ENCODE peak calls at places on chromosomes 16 and 17, in six cellular contexts. One of them, this sample, is unnamed.

GRCh38 chr16:49440156-49441065 is 66.8 kb downstream of the C16orf78 start:
- DNase-seq in mesenchymal stem cell: no peak
- DNase-seq in mesendoderm: peak
- DNase-seq in IMR-90: no peak
- DNase-seq in H1: no peak
- DNase-seq in H9: no peak
- DNase-seq in this sample: no peak

GRCh38 chr17:71757956-71758355 is 362.9 kb upstream of the SOX9 start:
- DNase-seq in H9: no peak
- DNase-seq in IMR-90: no peak
- DNase-seq in H1: no peak
- DNase-seq in mesendoderm: no peak
- DNase-seq in mesenchymal stem cell: no peak
- DNase-seq in this sample: no peak

GRCh38 chr16:31453255-31454204 is 5.8 kb upstream of the ARMC5 start:
- DNase-seq in mesenchymal stem cell: peak
- DNase-seq in mesendoderm: peak
- DNase-seq in H1: no peak
- DNase-seq in IMR-90: peak
- DNase-seq in H9: peak
- DNase-seq in this sample: no peak

GRCh38 chr17:64216385-64217248 is 46.4 kb downstream of the TEX2 start:
- DNase-seq in H1: no peak
- DNase-seq in IMR-90: peak
- DNase-seq in mesendoderm: peak
- DNase-seq in H9: peak
- DNase-seq in mesenchymal stem cell: no peak
- DNase-seq in this sample: no peak

GRCh38 chr16:67169642-67170167 is 633 bp upstream of the NOL3 start:
- DNase-seq in mesenchymal stem cell: peak
- DNase-seq in H9: peak
- DNase-seq in mesendoderm: peak
- DNase-seq in H1: no peak
- DNase-seq in IMR-90: no peak
- DNase-seq in this sample: no peak

GRCh38 chr16:66335704-66336329 is 30.7 kb upstream of the CDH5 start:
- DNase-seq in H9: no peak
- DNase-seq in H1: no peak
- DNase-seq in mesenchymal stem cell: no peak
- DNase-seq in IMR-90: peak
- DNase-seq in mesendoderm: no peak
- DNase-seq in this sample: no peak

GRCh38 chr16:78137782-78138616 is 38.5 kb downstream of the WWOX start:
- DNase-seq in mesenchymal stem cell: no peak
- DNase-seq in H9: no peak
- DNase-seq in H1: no peak
- DNase-seq in IMR-90: no peak
- DNase-seq in mesendoderm: no peak
- DNase-seq in this sample: no peak

GRCh38 chr16:69406780-69407331 is 17.6 kb upstream of the CYB5B start:
- DNase-seq in IMR-90: no peak
- DNase-seq in mesenchymal stem cell: no peak
- DNase-seq in H1: no peak
- DNase-seq in mesendoderm: peak
- DNase-seq in H9: peak
- DNase-seq in this sample: no peak

GRCh38 chr17:82445542-82445941 is 5.0 kb downstream of the CYBC1 start:
- DNase-seq in IMR-90: no peak
- DNase-seq in H1: no peak
- DNase-seq in mesendoderm: no peak
- DNase-seq in mesenchymal stem cell: no peak
- DNase-seq in H9: no peak
- DNase-seq in this sample: no peak

GRCh38 chr16:10182186-10182683 is at the start of gene GRIN2A:
- DNase-seq in mesenchymal stem cell: peak
- DNase-seq in H9: no peak
- DNase-seq in H1: no peak
- DNase-seq in IMR-90: no peak
- DNase-seq in mesendoderm: peak
- DNase-seq in this sample: no peak

GRCh38 chr17:79007504-79008381 is 1.8 kb downstream of the CANT1 start:
- DNase-seq in IMR-90: no peak
- DNase-seq in H1: no peak
- DNase-seq in mesenchymal stem cell: no peak
- DNase-seq in mesendoderm: no peak
- DNase-seq in H9: no peak
- DNase-seq in this sample: no peak

GRCh38 chr16:57013268-57013667 is 23.9 kb downstream of the NLRC5 start:
- DNase-seq in mesenchymal stem cell: no peak
- DNase-seq in mesendoderm: no peak
- DNase-seq in IMR-90: peak
- DNase-seq in H1: no peak
- DNase-seq in H9: no peak
- DNase-seq in this sample: no peak

GRCh38 chr17:72506773-72507172 is 386.0 kb downstream of the SOX9 start:
- DNase-seq in mesendoderm: no peak
- DNase-seq in mesenchymal stem cell: no peak
- DNase-seq in IMR-90: no peak
- DNase-seq in H1: no peak
- DNase-seq in H9: no peak
- DNase-seq in this sample: no peak

GRCh38 chr17:27407916-27408846 is 48.1 kb upstream of the KSR1 start:
- DNase-seq in mesenchymal stem cell: peak
- DNase-seq in H1: no peak
- DNase-seq in H9: no peak
- DNase-seq in IMR-90: peak
- DNase-seq in mesendoderm: peak
- DNase-seq in this sample: no peak

GRCh38 chr16:85432606-85433005 is 180.5 kb upstream of the GSE1 start:
- DNase-seq in H9: no peak
- DNase-seq in mesenchymal stem cell: no peak
- DNase-seq in mesendoderm: no peak
- DNase-seq in IMR-90: no peak
- DNase-seq in H1: no peak
- DNase-seq in this sample: no peak

GRCh38 chr17:4818276-4818675 is 11.3 kb downstream of the PLD2 start:
- DNase-seq in H9: peak
- DNase-seq in IMR-90: no peak
- DNase-seq in H1: no peak
- DNase-seq in mesendoderm: no peak
- DNase-seq in mesenchymal stem cell: no peak
- DNase-seq in this sample: no peak

GRCh38 chr17:49690256-49690655 is 12.4 kb upstream of the SPOP start:
- DNase-seq in IMR-90: no peak
- DNase-seq in mesenchymal stem cell: no peak
- DNase-seq in mesendoderm: no peak
- DNase-seq in H9: no peak
- DNase-seq in H1: no peak
- DNase-seq in this sample: no peak

GRCh38 chr17:80970044-80970761 is 21.4 kb upstream of the CHMP6 start:
- DNase-seq in H9: peak
- DNase-seq in IMR-90: no peak
- DNase-seq in mesendoderm: peak
- DNase-seq in mesenchymal stem cell: no peak
- DNase-seq in H1: no peak
- DNase-seq in this sample: no peak

GRCh38 chr16:15650698-15651161 is 685 bp downstream of the NDE1 start:
- DNase-seq in mesenchymal stem cell: peak
- DNase-seq in IMR-90: peak
- DNase-seq in H9: peak
- DNase-seq in H1: no peak
- DNase-seq in mesendoderm: peak
- DNase-seq in this sample: peak

GRCh38 chr17:40617678-40618240 is 29.9 kb downstream of the SMARCE1 start:
- DNase-seq in H1: no peak
- DNase-seq in mesendoderm: peak
- DNase-seq in mesenchymal stem cell: no peak
- DNase-seq in IMR-90: no peak
- DNase-seq in H9: peak
- DNase-seq in this sample: no peak

GRCh38 chr16:58768145-58768544 is 34.0 kb upstream of the GOT2 start:
- DNase-seq in mesenchymal stem cell: no peak
- DNase-seq in IMR-90: no peak
- DNase-seq in H9: no peak
- DNase-seq in H1: no peak
- DNase-seq in mesendoderm: no peak
- DNase-seq in this sample: no peak

GRCh38 chr17:79866791-79867190 is 27.6 kb upstream of the CBX4 start:
- DNase-seq in H1: no peak
- DNase-seq in IMR-90: no peak
- DNase-seq in mesendoderm: no peak
- DNase-seq in mesenchymal stem cell: no peak
- DNase-seq in H9: no peak
- DNase-seq in this sample: no peak

GRCh38 chr17:82838386-82839063 is 1.3 kb downstream of the ZNF750 start:
- DNase-seq in H9: no peak
- DNase-seq in mesenchymal stem cell: peak
- DNase-seq in H1: no peak
- DNase-seq in IMR-90: peak
- DNase-seq in mesendoderm: no peak
- DNase-seq in this sample: no peak

GRCh38 chr17:20043034-20043433 is 33.9 kb downstream of the SPECC1 start:
- DNase-seq in IMR-90: no peak
- DNase-seq in mesendoderm: no peak
- DNase-seq in H1: no peak
- DNase-seq in H9: no peak
- DNase-seq in mesenchymal stem cell: no peak
- DNase-seq in this sample: no peak

GRCh38 chr16:30535777-30536190 is 1.1 kb upstream of the ZNF747 start:
- DNase-seq in mesendoderm: peak
- DNase-seq in H1: peak
- DNase-seq in H9: peak
- DNase-seq in IMR-90: peak
- DNase-seq in mesenchymal stem cell: peak
- DNase-seq in this sample: peak

GRCh38 chr17:55513885-55514590 is 2.8 kb upstream of the SMIM36 start:
- DNase-seq in mesenchymal stem cell: peak
- DNase-seq in IMR-90: peak
- DNase-seq in mesendoderm: peak
- DNase-seq in H9: peak
- DNase-seq in H1: peak
- DNase-seq in this sample: peak

DNA sequence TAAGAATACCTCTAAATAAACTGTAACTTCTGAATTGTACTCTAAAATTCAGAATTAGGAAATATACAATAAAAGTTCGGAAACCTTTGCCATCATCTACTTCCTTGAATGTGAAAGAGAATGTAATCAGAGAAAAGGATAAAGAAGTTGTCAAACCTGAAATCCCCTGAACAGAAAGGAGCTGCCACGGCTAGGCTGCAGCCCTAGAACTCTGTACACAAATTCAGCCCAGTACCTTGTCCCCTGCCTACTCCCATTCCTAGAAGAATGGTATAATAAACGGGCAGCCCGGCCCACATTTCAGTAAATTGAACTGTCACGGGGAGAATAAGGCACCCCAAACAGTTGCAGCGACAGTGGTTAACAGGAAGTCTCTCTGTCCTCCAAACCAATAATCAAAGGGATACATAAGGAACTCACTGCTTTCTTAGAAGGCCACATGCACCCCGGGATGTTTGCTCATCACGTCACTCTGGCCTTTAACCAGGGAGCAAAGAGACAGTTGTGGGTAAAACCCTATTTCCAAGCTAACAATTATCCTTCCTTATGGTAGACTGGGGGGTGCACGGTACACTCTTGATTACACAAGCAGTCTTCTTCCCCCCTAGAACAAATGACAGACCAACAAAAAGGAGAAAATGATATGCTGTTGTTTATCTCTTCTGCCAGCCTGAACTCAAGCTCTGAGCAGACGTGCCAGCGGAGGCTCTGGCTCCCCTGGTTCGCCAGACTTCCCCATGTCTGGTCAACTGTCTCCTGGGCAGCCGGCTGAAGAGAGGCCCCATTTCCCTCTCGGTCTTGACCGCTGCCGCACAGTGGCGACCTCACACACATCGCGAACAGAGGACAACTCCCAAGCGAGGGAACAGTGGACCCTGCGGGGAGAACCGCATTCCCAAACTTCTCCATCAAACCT is 24.5 kb upstream of the RFFL start:
- DNase-seq in IMR-90: peak
- DNase-seq in mesendoderm: no peak
- DNase-seq in H9: no peak
- DNase-seq in H1: no peak
- DNase-seq in mesenchymal stem cell: peak
- DNase-seq in this sample: no peak
- H4K8ac ChIP-seq in IMR-90: peak
- H4K8ac ChIP-seq in mesendoderm: no peak
- H4K8ac ChIP-seq in H9: no peak
- H4K8ac ChIP-seq in H1: no peak
- H4K8ac ChIP-seq in mesenchymal stem cell: peak
- H4K8ac ChIP-seq in this sample: no peak

GRCh38 chr17:17693253-17693954 is 12.1 kb downstream of the RAI1 start:
- DNase-seq in H1: no peak
- DNase-seq in mesendoderm: peak
- DNase-seq in IMR-90: no peak
- DNase-seq in mesenchymal stem cell: peak
- DNase-seq in H9: peak
- DNase-seq in this sample: no peak

GRCh38 chr17:17692353-17693252 is 11.3 kb downstream of the RAI1 start:
- DNase-seq in mesendoderm: no peak
- DNase-seq in H9: no peak
- DNase-seq in mesenchymal stem cell: no peak
- DNase-seq in H1: no peak
- DNase-seq in IMR-90: no peak
- DNase-seq in this sample: no peak

GRCh38 chr17:17693955-17694228 is 12.6 kb downstream of the RAI1 start:
- DNase-seq in H9: peak
- DNase-seq in IMR-90: no peak
- DNase-seq in H1: no peak
- DNase-seq in mesendoderm: peak
- DNase-seq in mesenchymal stem cell: no peak
- DNase-seq in this sample: no peak

GRCh38 chr17:17696075-17696474 is 14.8 kb downstream of the RAI1 start:
- DNase-seq in H1: no peak
- DNase-seq in mesendoderm: no peak
- DNase-seq in H9: no peak
- DNase-seq in IMR-90: no peak
- DNase-seq in mesenchymal stem cell: no peak
- DNase-seq in this sample: no peak

GRCh38 chr17:17694229-17695081 is 13.2 kb downstream of the RAI1 start:
- DNase-seq in mesendoderm: peak
- DNase-seq in H1: no peak
- DNase-seq in IMR-90: peak
- DNase-seq in H9: peak
- DNase-seq in mesenchymal stem cell: peak
- DNase-seq in this sample: no peak
- H4K8ac ChIP-seq in mesendoderm: no peak
- H4K8ac ChIP-seq in H1: peak
- H4K8ac ChIP-seq in IMR-90: peak
- H4K8ac ChIP-seq in H9: no peak
- H4K8ac ChIP-seq in mesenchymal stem cell: peak
- H4K8ac ChIP-seq in this sample: no peak

GRCh38 chr17:67366193-67367157 is at the start of gene PSMD12:
- DNase-seq in IMR-90: peak
- DNase-seq in H1: no peak
- DNase-seq in mesenchymal stem cell: peak
- DNase-seq in mesendoderm: peak
- DNase-seq in H9: peak
- DNase-seq in this sample: peak
- H4K8ac ChIP-seq in IMR-90: peak
- H4K8ac ChIP-seq in H1: peak
- H4K8ac ChIP-seq in mesenchymal stem cell: peak
- H4K8ac ChIP-seq in mesendoderm: no peak
- H4K8ac ChIP-seq in H9: no peak
- H4K8ac ChIP-seq in this sample: peak

GRCh38 chr17:1574697-1575471 is 12.3 kb upstream of the PITPNA start:
- DNase-seq in mesenchymal stem cell: no peak
- DNase-seq in H9: peak
- DNase-seq in H1: no peak
- DNase-seq in IMR-90: no peak
- DNase-seq in mesendoderm: peak
- DNase-seq in this sample: no peak
- H4K8ac ChIP-seq in mesenchymal stem cell: peak
- H4K8ac ChIP-seq in H9: no peak
- H4K8ac ChIP-seq in H1: peak
- H4K8ac ChIP-seq in IMR-90: no peak
- H4K8ac ChIP-seq in mesendoderm: no peak
- H4K8ac ChIP-seq in this sample: peak

This sample was measured in neuronal stem cell.